ENCODE peak calls at places on chromosomes 5 and 9, in six cellular contexts. Q is H1, U is HepG2, K is K562, V is HCT116, N is GM12878. R is an unnamed sample.

GRCh38 chr5:157473383-157474370 is 13.7 kb downstream of the NIPAL4 start:
- DNase-seq in Q (no peak), U (no peak), K (no peak), V (no peak), N (no peak), R (no peak)

GRCh38 chr9:19471737-19472648 is 63.2 kb downstream of the ACER2 start:
- DNase-seq in Q (peak), U (peak), K (peak), V (peak), N (no peak), R (peak)

GRCh38 chr5:180209137-180209581 is at the start of gene RASGEF1C:
- DNase-seq in Q (no peak), U (peak), K (peak), V (peak), N (no peak), R (peak)

GRCh38 chr5:123537845-123538244 is 25.9 kb downstream of the CSNK1G3 start:
- DNase-seq in Q (no peak), U (no peak), K (no peak), V (no peak), N (no peak), R (no peak)

GRCh38 chr9:34536685-34537084 is 13.9 kb upstream of the ENHO start:
- DNase-seq in Q (no peak), U (no peak), K (no peak), V (no peak), N (no peak), R (no peak)

GRCh38 chr9:108278341-108278740 is 577.4 kb downstream of the ACTL7B start:
- DNase-seq in Q (no peak), U (no peak), K (no peak), V (no peak), N (no peak), R (no peak)

GRCh38 chr5:127515693-127516440 is 1.6 kb upstream of the PRRC1 start:
- DNase-seq in Q (no peak), U (peak), K (no peak), V (no peak), N (no peak), R (no peak)

GRCh38 chr9:87950765-87951488 is 23.4 kb downstream of the CDK20 start:
- DNase-seq in Q (no peak), U (peak), K (peak), V (peak), N (no peak), R (no peak)

GRCh38 chr9:113886933-113887332 is 10.8 kb downstream of the ZNF618 start:
- DNase-seq in Q (no peak), U (no peak), K (no peak), V (no peak), N (no peak), R (no peak)

GRCh38 chr9:89667730-89668129 is 62.9 kb downstream of the GADD45G start:
- DNase-seq in Q (no peak), U (no peak), K (no peak), V (no peak), N (no peak), R (no peak)

GRCh38 chr5:43560128-43560527 is 3.3 kb upstream of the PAIP1 start:
- DNase-seq in Q (no peak), U (no peak), K (no peak), V (no peak), N (no peak), R (no peak)

GRCh38 chr9:4832786-4833579 is 40.2 kb downstream of the RCL1 start:
- DNase-seq in Q (no peak), U (peak), K (peak), V (peak), N (no peak), R (no peak)

GRCh38 chr5:150738862-150739261 is 20.0 kb downstream of the DCTN4 start:
- DNase-seq in Q (no peak), U (no peak), K (no peak), V (no peak), N (no peak), R (no peak)

GRCh38 chr9:78879324-78880100 is 582.6 kb downstream of the PSAT1 start:
- DNase-seq in Q (no peak), U (no peak), K (no peak), V (no peak), N (no peak), R (no peak)

GRCh38 chr9:72315510-72316287 is 49.3 kb downstream of the ZFAND5 start:
- DNase-seq in Q (no peak), U (no peak), K (no peak), V (no peak), N (no peak), R (peak)

GRCh38 chr5:163571755-163572154 is 66.3 kb downstream of the MAT2B start:
- DNase-seq in Q (no peak), U (no peak), K (no peak), V (no peak), N (no peak), R (no peak)

GRCh38 chr9:96209407-96210031 is 92.5 kb downstream of the HSD17B3 start:
- DNase-seq in Q (no peak), U (no peak), K (no peak), V (no peak), N (no peak), R (no peak)

GRCh38 chr9:127919253-127919815 is 2.5 kb upstream of the ST6GALNAC4 start:
- DNase-seq in Q (no peak), U (peak), K (peak), V (peak), N (no peak), R (no peak)

GRCh38 chr5:55535199-55535905 is 588 bp upstream of the PLPP1 start:
- DNase-seq in Q (peak), U (no peak), K (no peak), V (no peak), N (no peak), R (no peak)

GRCh38 chr5:32909207-32909606 is 198.1 kb downstream of the NPR3 start:
- DNase-seq in Q (no peak), U (no peak), K (no peak), V (no peak), N (no peak), R (no peak)

GRCh38 chr5:151924564-151925395 is at the start of gene GLRA1:
- DNase-seq in Q (peak), U (peak), K (peak), V (no peak), N (no peak), R (peak)

GRCh38 chr5:175809531-175810121 is 61.8 kb upstream of the CPLX2 start:
- DNase-seq in Q (no peak), U (peak), K (no peak), V (peak), N (no peak), R (no peak)

GRCh38 chr5:105740242-105740641 is 1930.5 kb downstream of the EFNA5 start:
- DNase-seq in Q (no peak), U (no peak), K (no peak), V (no peak), N (no peak), R (no peak)

GRCh38 chr5:16994576-16994975 is 58.5 kb upstream of the MYO10 start:
- DNase-seq in Q (no peak), U (no peak), K (no peak), V (no peak), N (no peak), R (no peak)
- TF ChIP-seq MAX in Q (no peak), U (no peak), K (no peak), V (no peak), N (no peak), R (no peak)

GRCh38 chr9:138121438-138122050 is 244.0 kb downstream of the CACNA1B start:
- DNase-seq in Q (no peak), U (no peak), K (no peak), V (no peak), N (no peak), R (no peak)
- TF ChIP-seq SP1 in Q (no peak), U (no peak), K (no peak), V (no peak), N (no peak), R (no peak)

DNA sequence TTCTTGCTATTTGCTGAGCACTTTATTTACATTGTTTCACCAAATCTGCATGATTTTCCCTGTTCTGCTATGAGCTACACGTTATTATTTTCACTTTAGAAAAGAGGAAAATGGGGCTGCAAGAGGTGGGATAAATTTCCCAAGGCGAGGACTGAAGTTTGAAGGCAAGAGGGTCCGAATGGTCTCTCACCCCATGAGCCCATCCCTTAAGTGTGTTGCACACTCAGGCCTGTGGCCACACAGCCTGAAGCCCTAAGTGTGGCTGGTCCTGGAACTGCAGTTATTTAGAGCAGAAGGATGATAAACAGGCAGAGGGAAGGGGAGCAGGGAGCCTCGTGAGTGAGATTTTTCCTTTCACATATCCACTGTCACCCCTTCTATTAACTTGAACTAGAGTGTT is 7.8 kb downstream of the PDE8B start:
- DNase-seq in Q (no peak), U (no peak), K (peak), V (no peak), N (no peak), R (peak)
- TF ChIP-seq MAX in Q (no peak), U (no peak), K (no peak), V (no peak), N (no peak), R (no peak)

DNA sequence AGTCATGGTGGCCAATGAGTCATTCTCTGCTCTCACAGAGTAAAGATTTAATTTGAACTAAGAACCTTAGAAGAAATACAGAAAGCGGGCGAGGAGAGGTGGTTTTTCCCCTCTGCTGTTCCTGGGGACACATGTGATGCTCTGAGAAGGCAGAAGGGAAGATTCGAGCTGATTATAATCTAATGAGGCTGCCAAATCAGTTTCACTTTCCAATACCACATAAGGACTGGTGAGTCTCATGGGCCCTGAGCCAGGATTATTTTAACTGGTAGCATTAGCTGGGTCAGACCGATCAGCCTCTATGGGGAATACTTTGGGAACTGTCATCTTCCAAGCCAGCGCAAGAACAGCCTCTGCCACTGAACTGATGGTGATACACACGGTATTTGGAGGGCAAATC is 116.5 kb downstream of the SLC1A3 start:
- DNase-seq in Q (no peak), U (no peak), K (no peak), V (no peak), N (peak), R (no peak)
- TF ChIP-seq SP1 in Q (no peak), U (no peak), K (no peak), V (no peak), N (no peak), R (no peak)